ENCODE peak calls at places on chromosomes 13 and 19, in four cellular contexts. One of them, this sample, is unnamed.

GRCh38 chr13:64993514-64994164 is 2236.5 kb downstream of the PCDH9 start:
- DNase-seq in foreskin keratinocyte: no peak
- DNase-seq in body of pancreas: no peak
- DNase-seq in RWPE1: no peak
- DNase-seq in this sample: no peak

GRCh38 chr13:94703721-94704314 is 8.5 kb downstream of the SOX21 start:
- DNase-seq in body of pancreas: no peak
- DNase-seq in RWPE1: no peak
- DNase-seq in foreskin keratinocyte: no peak
- DNase-seq in this sample: no peak

GRCh38 chr13:30125422-30126073 is 181.8 kb downstream of the KATNAL1 start:
- DNase-seq in foreskin keratinocyte: peak; percentile 88
- DNase-seq in body of pancreas: no peak
- DNase-seq in RWPE1: peak; percentile 71
- DNase-seq in this sample: no peak

GRCh38 chr13:114325729-114326128 is 11.4 kb downstream of the CHAMP1 start:
- DNase-seq in body of pancreas: no peak
- DNase-seq in RWPE1: no peak
- DNase-seq in foreskin keratinocyte: no peak
- DNase-seq in this sample: no peak

GRCh38 chr13:75830842-75831241 is 194.7 kb downstream of the LMO7 start:
- DNase-seq in foreskin keratinocyte: no peak
- DNase-seq in body of pancreas: no peak
- DNase-seq in RWPE1: no peak
- DNase-seq in this sample: no peak

GRCh38 chr19:45667620-45668341 is at the start of gene GIPR:
- DNase-seq in foreskin keratinocyte: peak; percentile 72
- DNase-seq in body of pancreas: peak; percentile 68
- DNase-seq in RWPE1: peak; percentile 26
- DNase-seq in this sample: peak; percentile 82

GRCh38 chr13:42110410-42111155 is 62.1 kb downstream of the DGKH start:
- DNase-seq in foreskin keratinocyte: peak; percentile 65
- DNase-seq in body of pancreas: peak; percentile 18
- DNase-seq in RWPE1: peak; percentile 50
- DNase-seq in this sample: no peak

GRCh38 chr13:45482571-45483173 is 17.9 kb downstream of the COG3 start:
- DNase-seq in foreskin keratinocyte: peak; percentile 86
- DNase-seq in RWPE1: peak; percentile 78
- DNase-seq in body of pancreas: no peak
- DNase-seq in this sample: no peak

GRCh38 chr13:74101436-74101835 is 32.8 kb downstream of the KLF12 start:
- DNase-seq in foreskin keratinocyte: no peak
- DNase-seq in body of pancreas: no peak
- DNase-seq in RWPE1: no peak
- DNase-seq in this sample: no peak

GRCh38 chr19:56163097-56163496 is 12.7 kb upstream of the GALP start:
- DNase-seq in RWPE1: no peak
- DNase-seq in foreskin keratinocyte: no peak
- DNase-seq in body of pancreas: no peak
- DNase-seq in this sample: no peak

GRCh38 chr19:13938361-13939027 is at the start of gene PODNL1:
- DNase-seq in foreskin keratinocyte: peak; percentile 41
- DNase-seq in RWPE1: no peak
- DNase-seq in body of pancreas: no peak
- DNase-seq in this sample: no peak

GRCh38 chr19:54923276-54923675 is 17.3 kb downstream of the NCR1 start:
- DNase-seq in body of pancreas: no peak
- DNase-seq in foreskin keratinocyte: no peak
- DNase-seq in RWPE1: no peak
- DNase-seq in this sample: no peak

GRCh38 chr13:96003304-96003703 is 49.9 kb downstream of the UGGT2 start:
- DNase-seq in foreskin keratinocyte: no peak
- DNase-seq in RWPE1: no peak
- DNase-seq in body of pancreas: no peak
- DNase-seq in this sample: no peak

GRCh38 chr19:15563325-15563794 is 51.7 kb upstream of the CYP4F8 start:
- DNase-seq in RWPE1: no peak
- DNase-seq in foreskin keratinocyte: peak; percentile 5
- DNase-seq in body of pancreas: peak; percentile 26
- DNase-seq in this sample: no peak

GRCh38 chr19:50818859-50819472 is 4.6 kb downstream of the KLK1 start:
- DNase-seq in RWPE1: no peak
- DNase-seq in foreskin keratinocyte: no peak
- DNase-seq in body of pancreas: peak; percentile 67
- DNase-seq in this sample: no peak

GRCh38 chr13:94073006-94073744 is 406.3 kb downstream of the DCT start:
- DNase-seq in RWPE1: no peak
- DNase-seq in body of pancreas: no peak
- DNase-seq in foreskin keratinocyte: peak; percentile 22
- DNase-seq in this sample: no peak

GRCh38 chr13:54647275-54647674 is 1618.7 kb downstream of the OLFM4 start:
- DNase-seq in RWPE1: no peak
- DNase-seq in foreskin keratinocyte: no peak
- DNase-seq in body of pancreas: no peak
- DNase-seq in this sample: no peak

GRCh38 chr19:45528744-45529453 is 21.6 kb downstream of the VASP start:
- DNase-seq in RWPE1: peak; percentile 93
- DNase-seq in body of pancreas: peak; percentile 66
- DNase-seq in foreskin keratinocyte: peak; percentile 88
- DNase-seq in this sample: no peak

GRCh38 chr19:23294141-23294540 is 43.9 kb upstream of the ZNF724 start:
- DNase-seq in foreskin keratinocyte: no peak
- DNase-seq in RWPE1: no peak
- DNase-seq in body of pancreas: no peak
- DNase-seq in this sample: no peak

GRCh38 chr19:34996978-34997640 is 3.0 kb upstream of the GRAMD1A start:
- DNase-seq in body of pancreas: no peak
- DNase-seq in foreskin keratinocyte: no peak
- DNase-seq in RWPE1: no peak
- DNase-seq in this sample: no peak

GRCh38 chr13:26465514-26465913 is 92.0 kb upstream of the WASF3 start:
- DNase-seq in body of pancreas: no peak
- DNase-seq in foreskin keratinocyte: no peak
- DNase-seq in RWPE1: no peak
- DNase-seq in this sample: no peak

GRCh38 chr13:26460652-26461051 is 96.8 kb upstream of the WASF3 start:
- DNase-seq in foreskin keratinocyte: no peak
- DNase-seq in RWPE1: no peak
- DNase-seq in body of pancreas: peak; percentile 49
- DNase-seq in this sample: no peak

GRCh38 chr13:26459276-26460131 is 98.0 kb upstream of the WASF3 start:
- DNase-seq in body of pancreas: no peak
- DNase-seq in foreskin keratinocyte: peak; percentile 37
- DNase-seq in RWPE1: no peak
- DNase-seq in this sample: no peak

GRCh38 chr13:26465954-26466353 is 91.5 kb upstream of the WASF3 start:
- DNase-seq in body of pancreas: no peak
- DNase-seq in foreskin keratinocyte: no peak
- DNase-seq in RWPE1: no peak
- DNase-seq in this sample: no peak

GRCh38 chr13:26463848-26464247 is 93.6 kb upstream of the WASF3 start:
- DNase-seq in RWPE1: no peak
- DNase-seq in foreskin keratinocyte: no peak
- DNase-seq in body of pancreas: no peak
- DNase-seq in this sample: no peak
- H3K27ac ChIP-seq in RWPE1: no peak overlapping the region
- H3K27ac ChIP-seq in foreskin keratinocyte: no peak overlapping the region
- H3K27ac ChIP-seq in body of pancreas: no peak overlapping the region
- H3K27ac ChIP-seq in this sample: no peak overlapping the region

GRCh38 chr19:18434411-18435184 is 3.3 kb downstream of the ISYNA1 start:
- DNase-seq in RWPE1: no peak
- DNase-seq in body of pancreas: no peak
- DNase-seq in foreskin keratinocyte: no peak
- DNase-seq in this sample: no peak
- H3K27ac ChIP-seq in RWPE1: peak overlapping the region; percentile 94
- H3K27ac ChIP-seq in body of pancreas: peak overlapping the region; percentile 45
- H3K27ac ChIP-seq in foreskin keratinocyte: no peak overlapping the region
- H3K27ac ChIP-seq in this sample: peak overlapping the region; percentile 36

GRCh38 chr13:21077360-21078353 is 16.3 kb upstream of the LATS2 start:
- DNase-seq in foreskin keratinocyte: no peak
- DNase-seq in body of pancreas: no peak
- DNase-seq in RWPE1: no peak
- DNase-seq in this sample: no peak

GRCh38 chr13:21079206-21079605 is 17.8 kb upstream of the LATS2 start:
- DNase-seq in foreskin keratinocyte: no peak
- DNase-seq in body of pancreas: no peak
- DNase-seq in RWPE1: no peak
- DNase-seq in this sample: no peak

GRCh38 chr13:21081926-21082325 is 20.5 kb upstream of the LATS2 start:
- DNase-seq in RWPE1: no peak
- DNase-seq in body of pancreas: no peak
- DNase-seq in foreskin keratinocyte: no peak
- DNase-seq in this sample: no peak

GRCh38 chr13:21078501-21078900 is 17.1 kb upstream of the LATS2 start:
- DNase-seq in RWPE1: no peak
- DNase-seq in foreskin keratinocyte: no peak
- DNase-seq in body of pancreas: no peak
- DNase-seq in this sample: no peak

GRCh38 chr13:21079761-21080730 is 18.7 kb upstream of the LATS2 start:
- DNase-seq in foreskin keratinocyte: peak; percentile 65
- DNase-seq in body of pancreas: peak; percentile 31
- DNase-seq in RWPE1: peak; percentile 22
- DNase-seq in this sample: no peak
- H3K27ac ChIP-seq in foreskin keratinocyte: no peak overlapping the region
- H3K27ac ChIP-seq in body of pancreas: no peak overlapping the region
- H3K27ac ChIP-seq in RWPE1: no peak overlapping the region
- H3K27ac ChIP-seq in this sample: no peak overlapping the region

GRCh38 chr19:18656337-18657086 is 19.7 kb downstream of the KLHL26 start:
- DNase-seq in foreskin keratinocyte: no peak
- DNase-seq in body of pancreas: no peak
- DNase-seq in RWPE1: no peak
- DNase-seq in this sample: no peak
- H3K27ac ChIP-seq in foreskin keratinocyte: no peak overlapping the region
- H3K27ac ChIP-seq in body of pancreas: no peak overlapping the region
- H3K27ac ChIP-seq in RWPE1: no peak overlapping the region
- H3K27ac ChIP-seq in this sample: no peak overlapping the region

GRCh38 chr19:10707440-10707839 is 6.2 kb downstream of the QTRT1 start:
- DNase-seq in foreskin keratinocyte: no peak
- DNase-seq in RWPE1: no peak
- DNase-seq in body of pancreas: no peak
- DNase-seq in this sample: no peak

GRCh38 chr19:10706990-10707389 is 5.8 kb downstream of the QTRT1 start:
- DNase-seq in body of pancreas: no peak
- DNase-seq in foreskin keratinocyte: no peak
- DNase-seq in RWPE1: no peak
- DNase-seq in this sample: peak; percentile 46

GRCh38 chr19:10699650-10700335 is 1.4 kb upstream of the QTRT1 start:
- DNase-seq in foreskin keratinocyte: peak; percentile 24
- DNase-seq in body of pancreas: peak; percentile 71
- DNase-seq in RWPE1: peak; percentile 42
- DNase-seq in this sample: peak; percentile 65

DNA sequence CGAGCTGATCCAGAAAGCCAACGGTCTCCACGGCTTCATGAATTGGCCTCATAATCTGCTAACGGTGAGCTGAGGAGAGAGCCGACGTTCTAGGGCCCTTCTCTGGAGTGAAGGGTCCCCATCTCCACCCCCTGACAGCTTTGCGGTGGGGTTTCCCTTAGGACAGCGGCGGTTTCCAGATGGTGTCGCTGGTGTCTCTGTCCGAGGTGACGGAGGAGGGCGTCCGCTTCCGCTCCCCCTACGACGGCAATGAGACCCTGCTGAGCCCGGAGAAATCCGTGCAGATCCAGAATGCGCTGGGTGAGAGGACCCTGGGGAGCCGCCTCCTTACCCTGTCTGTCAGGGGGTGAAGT is 692 bp downstream of the QTRT1 start:
- DNase-seq in foreskin keratinocyte: no peak
- DNase-seq in body of pancreas: no peak
- DNase-seq in RWPE1: no peak
- DNase-seq in this sample: peak; percentile 83
- H3K27ac ChIP-seq in foreskin keratinocyte: no peak overlapping the region
- H3K27ac ChIP-seq in body of pancreas: peak overlapping the region; percentile 13
- H3K27ac ChIP-seq in RWPE1: peak overlapping the region; percentile 57
- H3K27ac ChIP-seq in this sample: peak overlapping the region; percentile 76

GRCh38 chr13:21011378-21011777 is 50.0 kb downstream of the LATS2 start:
- DNase-seq in foreskin keratinocyte: no peak
- DNase-seq in RWPE1: no peak
- DNase-seq in body of pancreas: no peak
- DNase-seq in this sample: no peak

GRCh38 chr13:21013682-21014038 is 47.7 kb downstream of the LATS2 start:
- DNase-seq in RWPE1: no peak
- DNase-seq in foreskin keratinocyte: no peak
- DNase-seq in body of pancreas: no peak
- DNase-seq in this sample: no peak

GRCh38 chr13:21012841-21013681 is 48.3 kb downstream of the LATS2 start:
- DNase-seq in body of pancreas: no peak
- DNase-seq in foreskin keratinocyte: no peak
- DNase-seq in RWPE1: no peak
- DNase-seq in this sample: no peak

GRCh38 chr13:21010621-21011020 is 50.8 kb downstream of the LATS2 start:
- DNase-seq in body of pancreas: no peak
- DNase-seq in RWPE1: peak; percentile 34
- DNase-seq in foreskin keratinocyte: no peak
- DNase-seq in this sample: no peak

DNA sequence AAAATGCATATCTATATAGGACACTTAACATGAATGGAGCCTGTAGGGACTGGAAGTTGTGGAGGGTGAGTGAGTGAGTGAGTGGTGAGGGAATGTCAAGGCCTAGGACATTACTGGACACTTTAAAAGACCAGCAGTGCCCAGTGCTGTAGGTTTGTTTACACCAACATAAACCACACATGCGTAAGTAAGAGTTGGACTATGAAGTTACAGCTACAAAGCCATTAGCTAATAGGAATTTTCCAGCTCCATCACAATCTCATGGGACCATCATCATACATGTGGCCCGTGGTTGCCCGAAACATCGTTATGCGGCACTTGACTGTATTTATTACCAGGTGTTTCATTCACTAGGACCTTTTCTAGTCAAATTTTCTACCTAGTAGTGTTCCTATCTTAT is 49.2 kb downstream of the LATS2 start:
- DNase-seq in body of pancreas: no peak
- DNase-seq in foreskin keratinocyte: no peak
- DNase-seq in RWPE1: no peak
- DNase-seq in this sample: no peak
- H3K27ac ChIP-seq in body of pancreas: no peak overlapping the region
- H3K27ac ChIP-seq in foreskin keratinocyte: no peak overlapping the region
- H3K27ac ChIP-seq in RWPE1: no peak overlapping the region
- H3K27ac ChIP-seq in this sample: no peak overlapping the region

GRCh38 chr19:902446-903226 is 9.4 kb downstream of the RNU6-9 start:
- DNase-seq in foreskin keratinocyte: no peak
- DNase-seq in RWPE1: no peak
- DNase-seq in body of pancreas: no peak
- DNase-seq in this sample: no peak
- H3K27ac ChIP-seq in foreskin keratinocyte: no peak overlapping the region
- H3K27ac ChIP-seq in RWPE1: peak overlapping the region; percentile 59
- H3K27ac ChIP-seq in body of pancreas: peak overlapping the region; percentile 69
- H3K27ac ChIP-seq in this sample: peak overlapping the region; percentile 76

DNA sequence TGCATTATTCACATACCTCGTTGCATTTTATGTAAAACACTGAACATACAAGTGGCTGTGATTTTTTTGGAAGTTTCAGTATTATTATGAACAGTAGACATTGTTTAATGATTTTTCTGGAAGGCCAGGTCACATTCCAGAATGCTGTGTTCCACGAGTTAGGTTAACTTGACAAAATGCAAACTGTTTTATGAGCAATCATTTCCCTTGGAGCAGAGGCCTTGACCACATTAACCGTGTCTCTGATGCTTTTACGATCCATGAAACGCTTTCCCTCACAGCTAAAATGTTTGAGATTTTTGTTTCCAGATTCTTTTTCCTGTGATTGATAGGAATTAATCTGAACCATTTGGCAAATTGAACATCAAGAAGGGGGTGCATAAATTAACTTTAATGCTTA is 57.8 kb downstream of the MBNL2 start:
- DNase-seq in RWPE1: no peak
- DNase-seq in foreskin keratinocyte: no peak
- DNase-seq in body of pancreas: no peak
- DNase-seq in this sample: no peak
- H3K27ac ChIP-seq in RWPE1: no peak overlapping the region
- H3K27ac ChIP-seq in foreskin keratinocyte: no peak overlapping the region
- H3K27ac ChIP-seq in body of pancreas: peak overlapping the region; percentile 11
- H3K27ac ChIP-seq in this sample: no peak overlapping the region

This sample was measured in WERI-Rb-1.